ENCODE peak calls at places on chromosomes 2 and 18, in nine cellular contexts. H is AG04450; P is naive thymus-derived CD8-positive, alpha-beta T cell; N is kidney tubule cell; W is DND-41; C is NCI-H1105 treated with DMSO at 0.1 percent for 48 hours; X is aorta; V is neural crest cell; E is NAMALWA. L is an unnamed sample.

GRCh38 chr2:151946856-151947523 is 118.8 kb upstream of the ARL5A start:
- DNase-seq in H (no peak), P (peak; percentile 16), N (peak; percentile 20), W (no peak), C (no peak), X (no peak), V (peak; percentile 45), E (peak; percentile 83), L (peak; percentile 41)

GRCh38 chr18:12455511-12455910 is 47.8 kb downstream of the PRELID3A start:
- DNase-seq in H (peak; percentile 53), P (no peak), N (no peak), W (no peak), C (no peak), X (no peak), V (peak; percentile 63), E (no peak), L (no peak)

GRCh38 chr18:24530630-24531111 is 70.2 kb downstream of the HRH4 start:
- DNase-seq in H (no peak), P (no peak), N (peak; percentile 75), W (no peak), C (peak; percentile 2), X (no peak), V (no peak), E (no peak), L (peak; percentile 54)

GRCh38 chr2:16128746-16129610 is 188.6 kb downstream of the MYCN start:
- DNase-seq in H (no peak), P (no peak), N (no peak), W (no peak), C (no peak), X (no peak), V (no peak), E (no peak), L (no peak)

GRCh38 chr18:7871560-7872456 is 304.7 kb downstream of the PTPRM start:
- DNase-seq in H (no peak), P (no peak), N (no peak), W (no peak), C (no peak), X (no peak), V (no peak), E (no peak), L (peak; percentile 81)

GRCh38 chr18:79583426-79583825 is 96.2 kb upstream of the CTDP1 start:
- DNase-seq in H (no peak), P (no peak), N (no peak), W (no peak), C (no peak), X (peak; percentile 51), V (no peak), E (no peak), L (no peak)

GRCh38 chr2:25349397-25349796 is 7.7 kb upstream of the DNMT3A start:
- DNase-seq in H (peak; percentile 37), P (no peak), N (peak; percentile 68), W (no peak), C (no peak), X (no peak), V (no peak), E (no peak), L (peak; percentile 42)

GRCh38 chr2:130846686-130847375 is 10.1 kb downstream of the ARHGEF4 start:
- DNase-seq in H (peak; percentile 42), P (no peak), N (no peak), W (no peak), C (no peak), X (no peak), V (no peak), E (no peak), L (peak; percentile 64)

GRCh38 chr2:42338567-42339190 is 22.3 kb downstream of the COX7A2L start:
- DNase-seq in H (no peak), P (no peak), N (no peak), W (no peak), C (no peak), X (no peak), V (no peak), E (no peak), L (no peak)

GRCh38 chr2:54920660-54921059 is 129.6 kb downstream of the RTN4 start:
- DNase-seq in H (no peak), P (no peak), N (no peak), W (no peak), C (no peak), X (no peak), V (no peak), E (no peak), L (no peak)

GRCh38 chr2:157331696-157332095 is 6.1 kb upstream of the ERMN start:
- DNase-seq in H (no peak), P (peak; percentile 47), N (no peak), W (no peak), C (no peak), X (no peak), V (no peak), E (no peak), L (no peak)

GRCh38 chr2:237859533-237860272 is at the start of gene RAMP1:
- DNase-seq in H (no peak), P (no peak), N (peak; percentile 10), W (no peak), C (no peak), X (peak; percentile 79), V (no peak), E (no peak), L (peak; percentile 62)

GRCh38 chr2:6421888-6422287 is 443.8 kb downstream of the CMPK2 start:
- DNase-seq in H (no peak), P (no peak), N (no peak), W (no peak), C (no peak), X (no peak), V (no peak), E (no peak), L (no peak)

GRCh38 chr2:71452565-71452964 is 796 bp upstream of the DYSF start:
- DNase-seq in H (no peak), P (no peak), N (peak; percentile 70), W (no peak), C (peak; percentile 6), X (no peak), V (no peak), E (peak; percentile 50), L (peak; percentile 91)

GRCh38 chr18:36314754-36315153 is 17.2 kb downstream of the FHOD3 start:
- DNase-seq in H (peak; percentile 42), P (no peak), N (peak; percentile 97), W (no peak), C (no peak), X (no peak), V (no peak), E (no peak), L (peak; percentile 81)

GRCh38 chr2:98350411-98350810 is 4.2 kb downstream of the CNGA3 start:
- DNase-seq in H (no peak), P (no peak), N (no peak), W (no peak), C (no peak), X (no peak), V (no peak), E (no peak), L (no peak)

GRCh38 chr2:68743531-68743930 is 8.9 kb downstream of the ARHGAP25 start:
- DNase-seq in H (no peak), P (no peak), N (no peak), W (no peak), C (no peak), X (no peak), V (no peak), E (no peak), L (no peak)

GRCh38 chr2:26061539-26061938 is 27.7 kb downstream of the RAB10 start:
- DNase-seq in H (no peak), P (no peak), N (no peak), W (no peak), C (no peak), X (no peak), V (no peak), E (no peak), L (no peak)

GRCh38 chr2:35783723-35784122 is 571.9 kb upstream of the CRIM1 start:
- DNase-seq in H (no peak), P (no peak), N (peak; percentile 44), W (no peak), C (no peak), X (no peak), V (no peak), E (no peak), L (peak; percentile 22)